ENCODE peak calls at places on chromosomes 12 and 14, in ten cellular contexts. E is cardiac muscle cell, I is GM23248, N is spleen, T is thoracic aorta, W is neural progenitor cell, V is pancreas, H is H9, L is sigmoid colon, Y is mesendoderm. R is an unnamed sample. For H3K4me1, the result is how much of the 10 kb centered on the place peaks cover.

GRCh38 chr12:52582489-52582888 is 8.8 kb upstream of the KRT74 start:
- DNase-seq in N (peak), H (peak), V (no peak), I (no peak), L (no peak), T (no peak), W (no peak), Y (peak), E (no peak), R (no peak)

GRCh38 chr12:94725375-94726168 is 75.2 kb upstream of the TMCC3 start:
- DNase-seq in W (peak), T (no peak), L (no peak), V (no peak), E (peak), Y (peak), I (peak), N (no peak), H (peak), R (no peak)

GRCh38 chr14:97713023-97713422 is 915.8 kb downstream of the VRK1 start:
- DNase-seq in N (no peak), L (no peak), E (no peak), Y (no peak), W (no peak), H (no peak), V (no peak), I (peak), T (no peak), R (no peak)

GRCh38 chr14:100771121-100771800 is 44.6 kb downstream of the DLK1 start:
- DNase-seq in Y (peak), L (peak), T (no peak), V (no peak), N (peak), H (no peak), W (no peak), I (no peak), E (no peak), R (peak)

GRCh38 chr12:76049575-76050251 is 18.1 kb upstream of the PHLDA1 start:
- DNase-seq in T (no peak), L (no peak), H (no peak), Y (no peak), I (no peak), N (no peak), E (no peak), V (no peak), W (no peak), R (no peak)

GRCh38 chr12:14643247-14643646 is 53.2 kb downstream of the GUCY2C start:
- DNase-seq in W (no peak), E (no peak), H (no peak), V (no peak), L (no peak), Y (no peak), N (no peak), I (no peak), T (no peak), R (no peak)

GRCh38 chr14:76212242-76212641 is 60.5 kb downstream of the GPATCH2L start:
- DNase-seq in E (no peak), I (no peak), Y (no peak), V (no peak), W (no peak), H (no peak), T (no peak), N (no peak), L (no peak), R (no peak)

GRCh38 chr12:93813972-93814821 is 137.0 kb downstream of the CRADD start:
- DNase-seq in E (peak), V (peak), N (no peak), I (peak), T (peak), W (no peak), L (peak), Y (no peak), H (no peak), R (peak)

GRCh38 chr14:88323520-88324199 is 591 bp upstream of the KCNK10 start:
- DNase-seq in T (no peak), W (peak), Y (peak), L (no peak), E (peak), H (peak), I (peak), V (peak), N (peak), R (no peak)

GRCh38 chr12:70822431-70822830 is 98.1 kb downstream of the PTPRR start:
- DNase-seq in V (no peak), N (no peak), Y (no peak), W (no peak), I (no peak), E (no peak), L (no peak), T (no peak), H (no peak), R (no peak)

GRCh38 chr12:114163766-114164165 is 197.6 kb upstream of the RBM19 start:
- DNase-seq in V (no peak), I (peak), W (no peak), N (no peak), Y (peak), T (no peak), L (no peak), E (no peak), H (no peak), R (no peak)

GRCh38 chr12:105916698-105917059 is 222.1 kb downstream of the NUAK1 start:
- DNase-seq in W (no peak), N (no peak), L (no peak), Y (no peak), H (no peak), V (no peak), T (no peak), I (no peak), E (no peak), R (no peak)

GRCh38 chr12:76426160-76426559 is 77.9 kb upstream of the BBS10 start:
- DNase-seq in V (no peak), N (no peak), T (no peak), Y (no peak), I (no peak), E (no peak), L (no peak), H (no peak), W (no peak), R (no peak)

GRCh38 chr12:63206908-63207307 is 55.9 kb upstream of the AVPR1A start:
- DNase-seq in T (no peak), E (no peak), I (peak), W (no peak), L (no peak), H (no peak), V (no peak), Y (no peak), N (no peak), R (no peak)

GRCh38 chr12:46342562-46343033 is 30.0 kb downstream of the SLC38A2 start:
- DNase-seq in W (peak), H (peak), V (peak), E (no peak), T (no peak), L (no peak), N (no peak), Y (peak), I (peak), R (no peak)

GRCh38 chr12:101792046-101792931 is 38.5 kb downstream of the GNPTAB start:
- DNase-seq in W (no peak), V (no peak), H (peak), L (no peak), I (peak), T (no peak), N (no peak), Y (peak), E (no peak), R (no peak)

GRCh38 chr12:9127484-9127883 is 11.8 kb upstream of the A2M start:
- DNase-seq in L (no peak), E (no peak), W (no peak), V (no peak), N (no peak), Y (no peak), H (no peak), I (no peak), T (no peak), R (no peak)

GRCh38 chr14:78358631-78359030 is 188.5 kb downstream of the NRXN3 start:
- DNase-seq in H (no peak), N (no peak), V (no peak), T (no peak), Y (no peak), L (no peak), I (no peak), W (no peak), E (no peak), R (no peak)

GRCh38 chr12:67299526-67299925 is 30.4 kb downstream of the CAND1 start:
- DNase-seq in V (no peak), L (no peak), W (no peak), Y (no peak), H (no peak), E (no peak), T (no peak), N (no peak), I (no peak), R (no peak)

GRCh38 chr12:75913502-75914110 is 118.0 kb downstream of the PHLDA1 start:
- DNase-seq in I (no peak), L (no peak), T (no peak), W (no peak), E (peak), V (no peak), H (no peak), N (no peak), Y (no peak), R (peak)

GRCh38 chr12:20283467-20283866 is 84.9 kb upstream of the PDE3A start:
- DNase-seq in T (no peak), Y (no peak), H (no peak), I (no peak), N (no peak), W (no peak), L (no peak), V (no peak), E (no peak), R (no peak)
- H3K4me1 ChIP-seq in T (under half), Y (under half), H (under half), I (under half), N (under half), W (under half), L (under half), V (under half), E (under half), R (under half)

GRCh38 chr12:104292872-104293794 is 10.4 kb upstream of the EID3 start:
- DNase-seq in L (no peak), I (no peak), W (no peak), T (no peak), H (no peak), Y (peak), V (no peak), E (no peak), N (no peak), R (no peak)
- H3K4me1 ChIP-seq in L (half or more), I (under half), W (under half), T (under half), H (under half), Y (under half), V (under half), E (under half), N (under half), R (under half)

GRCh38 chr12:124418156-124418555 is 123.3 kb downstream of the RFLNA start:
- DNase-seq in Y (no peak), T (no peak), L (no peak), N (no peak), V (no peak), W (no peak), I (no peak), H (no peak), E (peak), R (no peak)
- H3K4me1 ChIP-seq in Y (under half), T (under half), L (half or more), N (under half), V (under half), W (under half), I (under half), H (under half), E (under half), R (under half)

DNA sequence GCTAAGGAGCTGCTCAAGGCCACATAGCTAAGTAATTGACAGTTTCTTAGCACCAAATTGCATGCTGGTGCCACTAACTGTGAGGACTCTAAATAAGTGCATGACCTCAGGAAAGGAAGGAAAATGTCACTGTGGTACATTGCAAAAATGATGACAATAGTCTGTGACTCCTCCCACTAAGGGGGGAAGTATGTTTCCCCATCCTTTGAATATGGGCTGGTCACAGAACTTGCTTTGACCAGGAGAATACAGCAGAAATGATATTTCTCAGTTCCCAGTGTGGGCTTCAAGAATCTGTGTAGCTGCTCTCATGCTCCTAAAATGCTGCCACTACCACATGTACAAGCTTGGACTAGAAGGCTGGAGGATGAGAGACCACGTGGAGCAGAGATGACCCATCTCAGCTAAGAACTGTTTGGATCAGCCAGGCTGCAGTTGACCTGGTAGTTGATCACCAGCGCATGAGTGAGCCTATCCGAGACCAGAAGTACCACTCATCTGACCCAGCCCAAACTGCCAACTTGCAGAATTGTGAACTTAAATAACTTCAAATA is 42.2 kb upstream of the NOS1 start:
- DNase-seq in E (no peak), W (no peak), L (no peak), T (no peak), Y (no peak), H (no peak), N (no peak), V (no peak), I (no peak), R (no peak)
- H3K4me1 ChIP-seq in E (under half), W (under half), L (under half), T (under half), Y (under half), H (under half), N (under half), V (under half), I (under half), R (under half)

DNA sequence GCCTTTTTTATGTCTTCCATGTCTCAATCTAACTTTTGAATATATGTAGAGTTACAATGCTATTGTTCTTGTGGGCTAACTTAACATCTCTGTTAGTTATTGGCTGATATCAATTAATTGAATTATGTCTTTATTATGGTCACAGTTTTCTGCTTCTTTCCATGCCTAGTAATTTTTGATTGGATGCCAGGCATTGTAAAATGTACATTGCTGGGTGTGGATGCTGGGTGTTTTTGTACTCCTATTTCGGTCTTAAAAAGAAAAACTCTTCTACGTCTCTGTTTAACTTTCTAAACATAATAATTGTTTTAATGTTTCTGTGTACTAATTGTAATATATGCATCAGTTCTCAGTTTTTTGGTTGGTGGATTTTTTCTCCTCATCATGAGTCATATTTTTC is 296.1 kb upstream of the PRICKLE1 start:
- DNase-seq in L (no peak), W (no peak), E (no peak), H (no peak), N (no peak), Y (no peak), I (no peak), V (no peak), T (no peak), R (no peak)
- H3K4me1 ChIP-seq in L (under half), W (under half), E (under half), H (under half), N (under half), Y (under half), I (under half), V (under half), T (under half), R (under half)

GRCh38 chr14:68404652-68405183 is 388.1 kb downstream of the ZFP36L1 start:
- DNase-seq in V (no peak), W (no peak), E (no peak), I (no peak), L (no peak), Y (no peak), H (no peak), N (no peak), T (no peak), R (no peak)

GRCh38 chr14:68407838-68408237 is 385.0 kb downstream of the ZFP36L1 start:
- DNase-seq in H (no peak), E (no peak), N (no peak), T (no peak), I (no peak), W (no peak), V (no peak), L (no peak), Y (no peak), R (no peak)

GRCh38 chr14:68407275-68407674 is 385.6 kb downstream of the ZFP36L1 start:
- DNase-seq in E (no peak), H (no peak), W (no peak), V (no peak), I (no peak), L (no peak), N (no peak), Y (no peak), T (no peak), R (no peak)

GRCh38 chr14:68403794-68404522 is 388.9 kb downstream of the ZFP36L1 start:
- DNase-seq in E (no peak), L (no peak), H (no peak), V (no peak), I (peak), Y (no peak), T (no peak), N (no peak), W (no peak), R (no peak)

DNA sequence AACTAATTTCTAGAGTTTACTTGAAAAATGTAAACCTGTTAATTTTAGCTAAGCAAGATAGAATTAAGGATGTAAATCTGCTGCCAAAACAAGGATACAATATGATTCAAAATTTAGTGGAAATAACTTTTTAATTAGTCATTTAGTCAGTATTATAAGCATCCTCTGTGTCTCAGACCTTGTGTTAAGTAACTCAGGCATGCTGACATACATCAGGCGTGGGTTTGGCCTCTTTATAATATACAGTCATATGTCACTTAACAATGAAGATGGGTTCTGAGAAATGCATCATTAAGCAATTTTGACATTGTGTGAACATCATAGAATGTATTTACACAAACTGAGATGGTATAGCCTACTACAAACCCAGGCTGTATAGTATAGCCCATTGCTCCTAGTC is 386.9 kb downstream of the ZFP36L1 start:
- DNase-seq in V (no peak), N (no peak), I (peak), T (no peak), Y (no peak), W (no peak), H (no peak), E (no peak), L (no peak), R (no peak)
- H3K4me1 ChIP-seq in V (under half), N (half or more), I (half or more), T (under half), Y (under half), W (under half), H (under half), E (half or more), L (under half), R (under half)

GRCh38 chr14:99763527-99764221 is 29.5 kb upstream of the EML1 start:
- DNase-seq in H (no peak), E (no peak), Y (no peak), W (no peak), V (no peak), I (no peak), L (peak), T (no peak), N (no peak), R (no peak)
- H3K4me1 ChIP-seq in H (under half), E (under half), Y (under half), W (under half), V (under half), I (under half), L (under half), T (under half), N (under half), R (under half)

GRCh38 chr12:22627351-22627750 is 2.4 kb downstream of the ETNK1 start:
- DNase-seq in T (no peak), Y (no peak), E (no peak), L (no peak), N (no peak), I (peak), V (no peak), H (no peak), W (no peak), R (no peak)
- H3K4me1 ChIP-seq in T (under half), Y (under half), E (under half), L (under half), N (half or more), I (under half), V (under half), H (under half), W (under half), R (under half)

GRCh38 chr12:50246873-50247612 is 36.3 kb downstream of the LIMA1 start:
- DNase-seq in E (no peak), W (no peak), L (peak), I (peak), T (peak), V (peak), H (no peak), Y (peak), N (no peak), R (peak)
- H3K4me1 ChIP-seq in E (under half), W (under half), L (under half), I (half or more), T (under half), V (under half), H (under half), Y (under half), N (under half), R (under half)

R was measured in heart left ventricle.